ENCODE peak calls at places on chromosomes 11 and 22, in ten cellular contexts. One of them, this sample, is unnamed.

GRCh38 chr22:44964722-44965078 is 45.1 kb downstream of the PHF21B start:
- DNase-seq in GM03348: no peak
- DNase-seq in thoracic aorta: no peak
- DNase-seq in AG08395: no peak
- DNase-seq in SK-MEL-5: no peak
- DNase-seq in activated CD4-positive, alpha-beta T cell treated with anti-CD3 and anti-CD28 coated beads, Interleukin-2, amount 50 U/mL, for 24 hours: no peak
- DNase-seq in non-pigmented ciliary epithelial cell: no peak
- DNase-seq in SHP77: peak
- DNase-seq in activated B cell treated with CpG ODN at 0.5 μM for 24 hours: no peak
- DNase-seq in RPMI7951: no peak
- DNase-seq in this sample: no peak

GRCh38 chr22:23183107-23183698 is 2.9 kb downstream of the BCR start:
- DNase-seq in GM03348: peak
- DNase-seq in RPMI7951: peak
- DNase-seq in activated CD4-positive, alpha-beta T cell treated with anti-CD3 and anti-CD28 coated beads, Interleukin-2, amount 50 U/mL, for 24 hours: no peak
- DNase-seq in SK-MEL-5: peak
- DNase-seq in activated B cell treated with CpG ODN at 0.5 μM for 24 hours: no peak
- DNase-seq in thoracic aorta: no peak
- DNase-seq in non-pigmented ciliary epithelial cell: no peak
- DNase-seq in AG08395: peak
- DNase-seq in SHP77: peak
- DNase-seq in this sample: peak

GRCh38 chr11:13210424-13210823 is 67.2 kb upstream of the BMAL1 start:
- DNase-seq in AG08395: peak
- DNase-seq in thoracic aorta: no peak
- DNase-seq in SHP77: peak
- DNase-seq in SK-MEL-5: peak
- DNase-seq in GM03348: peak
- DNase-seq in non-pigmented ciliary epithelial cell: no peak
- DNase-seq in activated CD4-positive, alpha-beta T cell treated with anti-CD3 and anti-CD28 coated beads, Interleukin-2, amount 50 U/mL, for 24 hours: no peak
- DNase-seq in RPMI7951: peak
- DNase-seq in activated B cell treated with CpG ODN at 0.5 μM for 24 hours: no peak
- DNase-seq in this sample: no peak

GRCh38 chr11:35377262-35377661 is 42.1 kb downstream of the SLC1A2 start:
- DNase-seq in AG08395: no peak
- DNase-seq in activated CD4-positive, alpha-beta T cell treated with anti-CD3 and anti-CD28 coated beads, Interleukin-2, amount 50 U/mL, for 24 hours: no peak
- DNase-seq in GM03348: no peak
- DNase-seq in RPMI7951: no peak
- DNase-seq in non-pigmented ciliary epithelial cell: no peak
- DNase-seq in SHP77: no peak
- DNase-seq in SK-MEL-5: no peak
- DNase-seq in thoracic aorta: no peak
- DNase-seq in activated B cell treated with CpG ODN at 0.5 μM for 24 hours: no peak
- DNase-seq in this sample: no peak

GRCh38 chr22:24973867-24974266 is 21.4 kb downstream of the KIAA1671 start:
- DNase-seq in activated CD4-positive, alpha-beta T cell treated with anti-CD3 and anti-CD28 coated beads, Interleukin-2, amount 50 U/mL, for 24 hours: no peak
- DNase-seq in SHP77: no peak
- DNase-seq in SK-MEL-5: no peak
- DNase-seq in thoracic aorta: no peak
- DNase-seq in AG08395: no peak
- DNase-seq in GM03348: no peak
- DNase-seq in RPMI7951: no peak
- DNase-seq in activated B cell treated with CpG ODN at 0.5 μM for 24 hours: no peak
- DNase-seq in non-pigmented ciliary epithelial cell: no peak
- DNase-seq in this sample: no peak

GRCh38 chr11:67269401-67270255 is 3.4 kb downstream of the GRK2 start:
- DNase-seq in activated B cell treated with CpG ODN at 0.5 μM for 24 hours: no peak
- DNase-seq in GM03348: no peak
- DNase-seq in non-pigmented ciliary epithelial cell: no peak
- DNase-seq in AG08395: no peak
- DNase-seq in RPMI7951: no peak
- DNase-seq in SHP77: no peak
- DNase-seq in activated CD4-positive, alpha-beta T cell treated with anti-CD3 and anti-CD28 coated beads, Interleukin-2, amount 50 U/mL, for 24 hours: no peak
- DNase-seq in thoracic aorta: no peak
- DNase-seq in SK-MEL-5: no peak
- DNase-seq in this sample: no peak

GRCh38 chr11:1742371-1742770 is 8.0 kb downstream of the IFITM10 start:
- DNase-seq in GM03348: no peak
- DNase-seq in activated B cell treated with CpG ODN at 0.5 μM for 24 hours: no peak
- DNase-seq in SK-MEL-5: no peak
- DNase-seq in RPMI7951: no peak
- DNase-seq in AG08395: no peak
- DNase-seq in SHP77: no peak
- DNase-seq in non-pigmented ciliary epithelial cell: no peak
- DNase-seq in activated CD4-positive, alpha-beta T cell treated with anti-CD3 and anti-CD28 coated beads, Interleukin-2, amount 50 U/mL, for 24 hours: no peak
- DNase-seq in thoracic aorta: peak
- DNase-seq in this sample: no peak

GRCh38 chr11:105915036-105915435 is 107.0 kb downstream of the MSANTD4 start:
- DNase-seq in AG08395: no peak
- DNase-seq in GM03348: no peak
- DNase-seq in SK-MEL-5: no peak
- DNase-seq in RPMI7951: no peak
- DNase-seq in SHP77: no peak
- DNase-seq in activated B cell treated with CpG ODN at 0.5 μM for 24 hours: no peak
- DNase-seq in non-pigmented ciliary epithelial cell: no peak
- DNase-seq in thoracic aorta: no peak
- DNase-seq in activated CD4-positive, alpha-beta T cell treated with anti-CD3 and anti-CD28 coated beads, Interleukin-2, amount 50 U/mL, for 24 hours: no peak
- DNase-seq in this sample: no peak

GRCh38 chr11:68314203-68314885 is 2.0 kb downstream of the LRP5 start:
- DNase-seq in GM03348: no peak
- DNase-seq in SHP77: peak
- DNase-seq in activated B cell treated with CpG ODN at 0.5 μM for 24 hours: no peak
- DNase-seq in thoracic aorta: no peak
- DNase-seq in non-pigmented ciliary epithelial cell: no peak
- DNase-seq in RPMI7951: no peak
- DNase-seq in activated CD4-positive, alpha-beta T cell treated with anti-CD3 and anti-CD28 coated beads, Interleukin-2, amount 50 U/mL, for 24 hours: no peak
- DNase-seq in SK-MEL-5: no peak
- DNase-seq in AG08395: peak
- DNase-seq in this sample: no peak

GRCh38 chr11:121936781-121937447 is 179.1 kb downstream of the BLID start:
- DNase-seq in activated CD4-positive, alpha-beta T cell treated with anti-CD3 and anti-CD28 coated beads, Interleukin-2, amount 50 U/mL, for 24 hours: no peak
- DNase-seq in thoracic aorta: no peak
- DNase-seq in SHP77: no peak
- DNase-seq in SK-MEL-5: no peak
- DNase-seq in AG08395: peak
- DNase-seq in GM03348: peak
- DNase-seq in non-pigmented ciliary epithelial cell: no peak
- DNase-seq in RPMI7951: peak
- DNase-seq in activated B cell treated with CpG ODN at 0.5 μM for 24 hours: no peak
- DNase-seq in this sample: no peak

GRCh38 chr11:33912405-33913361 is 20.8 kb upstream of the LMO2 start:
- DNase-seq in SHP77: no peak
- DNase-seq in activated CD4-positive, alpha-beta T cell treated with anti-CD3 and anti-CD28 coated beads, Interleukin-2, amount 50 U/mL, for 24 hours: no peak
- DNase-seq in thoracic aorta: no peak
- DNase-seq in RPMI7951: peak
- DNase-seq in non-pigmented ciliary epithelial cell: peak
- DNase-seq in GM03348: peak
- DNase-seq in SK-MEL-5: peak
- DNase-seq in AG08395: peak
- DNase-seq in activated B cell treated with CpG ODN at 0.5 μM for 24 hours: peak
- DNase-seq in this sample: no peak

GRCh38 chr11:112216591-112217105 is 9.6 kb upstream of the PTS start:
- DNase-seq in non-pigmented ciliary epithelial cell: no peak
- DNase-seq in AG08395: no peak
- DNase-seq in activated B cell treated with CpG ODN at 0.5 μM for 24 hours: no peak
- DNase-seq in thoracic aorta: no peak
- DNase-seq in activated CD4-positive, alpha-beta T cell treated with anti-CD3 and anti-CD28 coated beads, Interleukin-2, amount 50 U/mL, for 24 hours: no peak
- DNase-seq in SK-MEL-5: no peak
- DNase-seq in GM03348: no peak
- DNase-seq in SHP77: no peak
- DNase-seq in RPMI7951: no peak
- DNase-seq in this sample: no peak

GRCh38 chr11:61266602-61267001 is 25.6 kb downstream of the PGA5 start:
- DNase-seq in activated CD4-positive, alpha-beta T cell treated with anti-CD3 and anti-CD28 coated beads, Interleukin-2, amount 50 U/mL, for 24 hours: no peak
- DNase-seq in non-pigmented ciliary epithelial cell: no peak
- DNase-seq in SK-MEL-5: no peak
- DNase-seq in activated B cell treated with CpG ODN at 0.5 μM for 24 hours: no peak
- DNase-seq in AG08395: peak
- DNase-seq in GM03348: peak
- DNase-seq in thoracic aorta: no peak
- DNase-seq in SHP77: no peak
- DNase-seq in RPMI7951: no peak
- DNase-seq in this sample: no peak

GRCh38 chr11:13448876-13449275 is 14.1 kb downstream of the BTBD10 start:
- DNase-seq in thoracic aorta: no peak
- DNase-seq in activated B cell treated with CpG ODN at 0.5 μM for 24 hours: no peak
- DNase-seq in activated CD4-positive, alpha-beta T cell treated with anti-CD3 and anti-CD28 coated beads, Interleukin-2, amount 50 U/mL, for 24 hours: no peak
- DNase-seq in non-pigmented ciliary epithelial cell: no peak
- DNase-seq in AG08395: peak
- DNase-seq in GM03348: peak
- DNase-seq in RPMI7951: no peak
- DNase-seq in SK-MEL-5: no peak
- DNase-seq in SHP77: no peak
- DNase-seq in this sample: no peak

GRCh38 chr11:125873881-125874555 is 13.4 kb upstream of the HYLS1 start:
- DNase-seq in activated B cell treated with CpG ODN at 0.5 μM for 24 hours: no peak
- DNase-seq in non-pigmented ciliary epithelial cell: no peak
- DNase-seq in activated CD4-positive, alpha-beta T cell treated with anti-CD3 and anti-CD28 coated beads, Interleukin-2, amount 50 U/mL, for 24 hours: no peak
- DNase-seq in SK-MEL-5: peak
- DNase-seq in RPMI7951: peak
- DNase-seq in AG08395: no peak
- DNase-seq in SHP77: peak
- DNase-seq in thoracic aorta: no peak
- DNase-seq in GM03348: no peak
- DNase-seq in this sample: no peak

GRCh38 chr22:45072322-45072903 is 62.6 kb upstream of the PHF21B start:
- DNase-seq in activated CD4-positive, alpha-beta T cell treated with anti-CD3 and anti-CD28 coated beads, Interleukin-2, amount 50 U/mL, for 24 hours: no peak
- DNase-seq in SHP77: peak
- DNase-seq in thoracic aorta: no peak
- DNase-seq in non-pigmented ciliary epithelial cell: no peak
- DNase-seq in activated B cell treated with CpG ODN at 0.5 μM for 24 hours: no peak
- DNase-seq in AG08395: peak
- DNase-seq in RPMI7951: peak
- DNase-seq in GM03348: peak
- DNase-seq in SK-MEL-5: no peak
- DNase-seq in this sample: peak

GRCh38 chr22:23182289-23183106 is 2.2 kb downstream of the BCR start:
- DNase-seq in activated CD4-positive, alpha-beta T cell treated with anti-CD3 and anti-CD28 coated beads, Interleukin-2, amount 50 U/mL, for 24 hours: peak
- DNase-seq in thoracic aorta: no peak
- DNase-seq in RPMI7951: no peak
- DNase-seq in activated B cell treated with CpG ODN at 0.5 μM for 24 hours: no peak
- DNase-seq in non-pigmented ciliary epithelial cell: no peak
- DNase-seq in GM03348: no peak
- DNase-seq in SHP77: no peak
- DNase-seq in SK-MEL-5: no peak
- DNase-seq in AG08395: no peak
- DNase-seq in this sample: no peak

GRCh38 chr11:111729441-111729840 is 36.7 kb downstream of the PPP2R1B start:
- DNase-seq in thoracic aorta: no peak
- DNase-seq in SK-MEL-5: peak
- DNase-seq in non-pigmented ciliary epithelial cell: no peak
- DNase-seq in activated B cell treated with CpG ODN at 0.5 μM for 24 hours: no peak
- DNase-seq in RPMI7951: no peak
- DNase-seq in GM03348: no peak
- DNase-seq in activated CD4-positive, alpha-beta T cell treated with anti-CD3 and anti-CD28 coated beads, Interleukin-2, amount 50 U/mL, for 24 hours: no peak
- DNase-seq in SHP77: peak
- DNase-seq in AG08395: no peak
- DNase-seq in this sample: no peak

GRCh38 chr11:118401151-118401879 is at the start of gene ATP5MG:
- DNase-seq in SHP77: peak
- DNase-seq in SK-MEL-5: peak
- DNase-seq in RPMI7951: peak
- DNase-seq in non-pigmented ciliary epithelial cell: peak
- DNase-seq in AG08395: peak
- DNase-seq in activated B cell treated with CpG ODN at 0.5 μM for 24 hours: peak
- DNase-seq in GM03348: peak
- DNase-seq in activated CD4-positive, alpha-beta T cell treated with anti-CD3 and anti-CD28 coated beads, Interleukin-2, amount 50 U/mL, for 24 hours: peak
- DNase-seq in thoracic aorta: peak
- DNase-seq in this sample: peak

GRCh38 chr11:88555018-88555828 is 217.7 kb upstream of the CTSC start:
- DNase-seq in non-pigmented ciliary epithelial cell: peak
- DNase-seq in activated B cell treated with CpG ODN at 0.5 μM for 24 hours: no peak
- DNase-seq in SHP77: no peak
- DNase-seq in SK-MEL-5: peak
- DNase-seq in activated CD4-positive, alpha-beta T cell treated with anti-CD3 and anti-CD28 coated beads, Interleukin-2, amount 50 U/mL, for 24 hours: no peak
- DNase-seq in GM03348: peak
- DNase-seq in AG08395: peak
- DNase-seq in RPMI7951: peak
- DNase-seq in thoracic aorta: no peak
- DNase-seq in this sample: no peak

GRCh38 chr11:121421149-121421906 is 30.8 kb upstream of the SORL1 start:
- DNase-seq in thoracic aorta: no peak
- DNase-seq in SK-MEL-5: no peak
- DNase-seq in RPMI7951: peak
- DNase-seq in activated CD4-positive, alpha-beta T cell treated with anti-CD3 and anti-CD28 coated beads, Interleukin-2, amount 50 U/mL, for 24 hours: no peak
- DNase-seq in GM03348: no peak
- DNase-seq in AG08395: no peak
- DNase-seq in non-pigmented ciliary epithelial cell: no peak
- DNase-seq in SHP77: no peak
- DNase-seq in activated B cell treated with CpG ODN at 0.5 μM for 24 hours: no peak
- DNase-seq in this sample: no peak

GRCh38 chr11:76628408-76628947 is 42.1 kb downstream of the LRRC32 start:
- DNase-seq in thoracic aorta: no peak
- DNase-seq in non-pigmented ciliary epithelial cell: no peak
- DNase-seq in AG08395: no peak
- DNase-seq in GM03348: no peak
- DNase-seq in activated B cell treated with CpG ODN at 0.5 μM for 24 hours: no peak
- DNase-seq in SK-MEL-5: no peak
- DNase-seq in activated CD4-positive, alpha-beta T cell treated with anti-CD3 and anti-CD28 coated beads, Interleukin-2, amount 50 U/mL, for 24 hours: no peak
- DNase-seq in SHP77: no peak
- DNase-seq in RPMI7951: no peak
- DNase-seq in this sample: no peak

GRCh38 chr11:77172666-77172982 is 44.6 kb downstream of the MYO7A start:
- DNase-seq in activated CD4-positive, alpha-beta T cell treated with anti-CD3 and anti-CD28 coated beads, Interleukin-2, amount 50 U/mL, for 24 hours: no peak
- DNase-seq in AG08395: no peak
- DNase-seq in SK-MEL-5: no peak
- DNase-seq in SHP77: no peak
- DNase-seq in RPMI7951: peak
- DNase-seq in GM03348: no peak
- DNase-seq in non-pigmented ciliary epithelial cell: no peak
- DNase-seq in thoracic aorta: no peak
- DNase-seq in activated B cell treated with CpG ODN at 0.5 μM for 24 hours: no peak
- DNase-seq in this sample: no peak

GRCh38 chr11:130781906-130782305 is 134.4 kb downstream of the SNX19 start:
- DNase-seq in RPMI7951: peak
- DNase-seq in AG08395: peak
- DNase-seq in SK-MEL-5: no peak
- DNase-seq in non-pigmented ciliary epithelial cell: no peak
- DNase-seq in SHP77: no peak
- DNase-seq in activated CD4-positive, alpha-beta T cell treated with anti-CD3 and anti-CD28 coated beads, Interleukin-2, amount 50 U/mL, for 24 hours: no peak
- DNase-seq in GM03348: peak
- DNase-seq in thoracic aorta: no peak
- DNase-seq in activated B cell treated with CpG ODN at 0.5 μM for 24 hours: no peak
- DNase-seq in this sample: no peak

GRCh38 chr22:20001082-20001638 is 15.5 kb downstream of the ARVCF start:
- DNase-seq in activated B cell treated with CpG ODN at 0.5 μM for 24 hours: no peak
- DNase-seq in SHP77: no peak
- DNase-seq in GM03348: no peak
- DNase-seq in activated CD4-positive, alpha-beta T cell treated with anti-CD3 and anti-CD28 coated beads, Interleukin-2, amount 50 U/mL, for 24 hours: no peak
- DNase-seq in SK-MEL-5: no peak
- DNase-seq in AG08395: no peak
- DNase-seq in RPMI7951: no peak
- DNase-seq in non-pigmented ciliary epithelial cell: no peak
- DNase-seq in thoracic aorta: no peak
- DNase-seq in this sample: no peak

GRCh38 chr22:50206599-50206998 is 5.8 kb downstream of the SELENOO start:
- DNase-seq in activated B cell treated with CpG ODN at 0.5 μM for 24 hours: no peak
- DNase-seq in thoracic aorta: no peak
- DNase-seq in activated CD4-positive, alpha-beta T cell treated with anti-CD3 and anti-CD28 coated beads, Interleukin-2, amount 50 U/mL, for 24 hours: no peak
- DNase-seq in RPMI7951: no peak
- DNase-seq in SHP77: peak
- DNase-seq in SK-MEL-5: peak
- DNase-seq in GM03348: peak
- DNase-seq in AG08395: peak
- DNase-seq in non-pigmented ciliary epithelial cell: no peak
- DNase-seq in this sample: no peak

GRCh38 chr22:30626413-30626812 is 9.2 kb upstream of the SLC35E4 start:
- DNase-seq in GM03348: no peak
- DNase-seq in SK-MEL-5: no peak
- DNase-seq in non-pigmented ciliary epithelial cell: no peak
- DNase-seq in AG08395: no peak
- DNase-seq in activated B cell treated with CpG ODN at 0.5 μM for 24 hours: no peak
- DNase-seq in activated CD4-positive, alpha-beta T cell treated with anti-CD3 and anti-CD28 coated beads, Interleukin-2, amount 50 U/mL, for 24 hours: no peak
- DNase-seq in thoracic aorta: no peak
- DNase-seq in SHP77: no peak
- DNase-seq in RPMI7951: no peak
- DNase-seq in this sample: no peak

GRCh38 chr11:94649925-94650623 is 82.9 kb downstream of the PIWIL4 start:
- DNase-seq in SK-MEL-5: no peak
- DNase-seq in GM03348: no peak
- DNase-seq in activated B cell treated with CpG ODN at 0.5 μM for 24 hours: no peak
- DNase-seq in RPMI7951: no peak
- DNase-seq in activated CD4-positive, alpha-beta T cell treated with anti-CD3 and anti-CD28 coated beads, Interleukin-2, amount 50 U/mL, for 24 hours: no peak
- DNase-seq in non-pigmented ciliary epithelial cell: no peak
- DNase-seq in AG08395: no peak
- DNase-seq in SHP77: no peak
- DNase-seq in thoracic aorta: no peak
- DNase-seq in this sample: no peak